ENCODE peak calls at places on chromosomes 11 and 22, in six cellular contexts. One of them, this sample, is unnamed.

GRCh38 chr22:47448231-47449035 is 686.0 kb downstream of the TBC1D22A start:
- DNase-seq in neural progenitor cell: no peak
- DNase-seq in brain microvascular endothelial cell: no peak
- DNase-seq in CD4-positive, alpha-beta T cell: no peak
- DNase-seq in transverse colon: no peak
- DNase-seq in heart right ventricle: no peak
- DNase-seq in this sample: no peak

GRCh38 chr11:5705688-5706087 is 16.1 kb downstream of the TRIM22 start:
- DNase-seq in neural progenitor cell: no peak
- DNase-seq in brain microvascular endothelial cell: no peak
- DNase-seq in CD4-positive, alpha-beta T cell: no peak
- DNase-seq in transverse colon: no peak
- DNase-seq in heart right ventricle: no peak
- DNase-seq in this sample: no peak

GRCh38 chr11:197741-198235 is 4.9 kb downstream of the SCGB1C1 start:
- DNase-seq in neural progenitor cell: no peak
- DNase-seq in brain microvascular endothelial cell: no peak
- DNase-seq in CD4-positive, alpha-beta T cell: no peak
- DNase-seq in transverse colon: no peak
- DNase-seq in heart right ventricle: no peak
- DNase-seq in this sample: no peak

GRCh38 chr11:110797453-110797852 is 85.2 kb upstream of the ARHGAP20 start:
- DNase-seq in neural progenitor cell: no peak
- DNase-seq in brain microvascular endothelial cell: no peak
- DNase-seq in CD4-positive, alpha-beta T cell: no peak
- DNase-seq in transverse colon: peak; percentile 11
- DNase-seq in heart right ventricle: no peak
- DNase-seq in this sample: no peak

GRCh38 chr11:95684701-95685100 is 104.9 kb downstream of the FAM76B start:
- DNase-seq in neural progenitor cell: no peak
- DNase-seq in brain microvascular endothelial cell: no peak
- DNase-seq in CD4-positive, alpha-beta T cell: no peak
- DNase-seq in transverse colon: no peak
- DNase-seq in heart right ventricle: no peak
- DNase-seq in this sample: no peak

GRCh38 chr22:49209452-49210195 is 618.0 kb downstream of the BRD1 start:
- DNase-seq in neural progenitor cell: no peak
- DNase-seq in brain microvascular endothelial cell: no peak
- DNase-seq in CD4-positive, alpha-beta T cell: no peak
- DNase-seq in transverse colon: no peak
- DNase-seq in heart right ventricle: no peak
- DNase-seq in this sample: no peak

GRCh38 chr11:69382131-69383128 is 88.5 kb downstream of the MYEOV start:
- DNase-seq in neural progenitor cell: no peak
- DNase-seq in brain microvascular endothelial cell: no peak
- DNase-seq in CD4-positive, alpha-beta T cell: no peak
- DNase-seq in transverse colon: peak; percentile 32
- DNase-seq in heart right ventricle: peak; percentile 42
- DNase-seq in this sample: peak; percentile 63

GRCh38 chr11:114377612-114378267 is 22.6 kb downstream of the C11orf71 start:
- DNase-seq in neural progenitor cell: no peak
- DNase-seq in brain microvascular endothelial cell: peak; percentile 41
- DNase-seq in CD4-positive, alpha-beta T cell: no peak
- DNase-seq in transverse colon: no peak
- DNase-seq in heart right ventricle: no peak
- DNase-seq in this sample: no peak

GRCh38 chr11:77695417-77695816 is 57.8 kb upstream of the CLNS1A start:
- DNase-seq in neural progenitor cell: no peak
- DNase-seq in brain microvascular endothelial cell: no peak
- DNase-seq in CD4-positive, alpha-beta T cell: no peak
- DNase-seq in transverse colon: no peak
- DNase-seq in heart right ventricle: no peak
- DNase-seq in this sample: no peak

GRCh38 chr11:68689737-68690625 is 5.6 kb downstream of the GAL start:
- DNase-seq in neural progenitor cell: no peak
- DNase-seq in brain microvascular endothelial cell: no peak
- DNase-seq in CD4-positive, alpha-beta T cell: no peak
- DNase-seq in transverse colon: no peak
- DNase-seq in heart right ventricle: no peak
- DNase-seq in this sample: no peak

GRCh38 chr11:115279831-115280761 is 224.1 kb downstream of the CADM1 start:
- DNase-seq in neural progenitor cell: no peak
- DNase-seq in brain microvascular endothelial cell: no peak
- DNase-seq in CD4-positive, alpha-beta T cell: no peak
- DNase-seq in transverse colon: no peak
- DNase-seq in heart right ventricle: no peak
- DNase-seq in this sample: no peak

GRCh38 chr22:22452996-22453686 is 55.4 kb downstream of the ZNF280B start:
- DNase-seq in neural progenitor cell: no peak
- DNase-seq in brain microvascular endothelial cell: no peak
- DNase-seq in CD4-positive, alpha-beta T cell: no peak
- DNase-seq in transverse colon: no peak
- DNase-seq in heart right ventricle: no peak
- DNase-seq in this sample: no peak
- H3K27me3 ChIP-seq in neural progenitor cell: peaks cover 100% of the 10 kb centered on the region
- H3K27me3 ChIP-seq in brain microvascular endothelial cell: peaks cover 14% of the 10 kb centered on the region
- H3K27me3 ChIP-seq in CD4-positive, alpha-beta T cell: peaks cover 16% of the 10 kb centered on the region
- H3K27me3 ChIP-seq in transverse colon: peaks cover 24% of the 10 kb centered on the region
- H3K27me3 ChIP-seq in heart right ventricle: peaks cover 68% of the 10 kb centered on the region
- H3K27me3 ChIP-seq in this sample: no peaks in the 10 kb centered on the region

GRCh38 chr11:123132881-123133280 is 62.2 kb downstream of the CLMP start:
- DNase-seq in neural progenitor cell: no peak
- DNase-seq in brain microvascular endothelial cell: no peak
- DNase-seq in CD4-positive, alpha-beta T cell: no peak
- DNase-seq in transverse colon: no peak
- DNase-seq in heart right ventricle: no peak
- DNase-seq in this sample: no peak

GRCh38 chr11:123139206-123139605 is 55.8 kb downstream of the CLMP start:
- DNase-seq in neural progenitor cell: no peak
- DNase-seq in brain microvascular endothelial cell: no peak
- DNase-seq in CD4-positive, alpha-beta T cell: no peak
- DNase-seq in transverse colon: no peak
- DNase-seq in heart right ventricle: no peak
- DNase-seq in this sample: no peak

GRCh38 chr11:123143476-123143875 is 51.6 kb downstream of the CLMP start:
- DNase-seq in neural progenitor cell: no peak
- DNase-seq in brain microvascular endothelial cell: no peak
- DNase-seq in CD4-positive, alpha-beta T cell: no peak
- DNase-seq in transverse colon: no peak
- DNase-seq in heart right ventricle: no peak
- DNase-seq in this sample: no peak

GRCh38 chr11:123135863-123136446 is 59.1 kb downstream of the CLMP start:
- DNase-seq in neural progenitor cell: no peak
- DNase-seq in brain microvascular endothelial cell: no peak
- DNase-seq in CD4-positive, alpha-beta T cell: no peak
- DNase-seq in transverse colon: no peak
- DNase-seq in heart right ventricle: peak; percentile 18
- DNase-seq in this sample: no peak

GRCh38 chr11:123137496-123138270 is 57.4 kb downstream of the CLMP start:
- DNase-seq in neural progenitor cell: peak; percentile 75
- DNase-seq in brain microvascular endothelial cell: peak; percentile 46
- DNase-seq in CD4-positive, alpha-beta T cell: no peak
- DNase-seq in transverse colon: peak; percentile 54
- DNase-seq in heart right ventricle: peak; percentile 79
- DNase-seq in this sample: peak; percentile 94
- TF ChIP-seq CTCF in neural progenitor cell: no peak
- TF ChIP-seq CTCF in brain microvascular endothelial cell: peak; percentile 54
- TF ChIP-seq CTCF in CD4-positive, alpha-beta T cell: no peak
- TF ChIP-seq CTCF in transverse colon: no peak
- TF ChIP-seq CTCF in heart right ventricle: no peak
- TF ChIP-seq CTCF in this sample: no peak

GRCh38 chr11:63523151-63523550 is 13.5 kb upstream of the PLAAT4 start:
- DNase-seq in neural progenitor cell: no peak
- DNase-seq in brain microvascular endothelial cell: no peak
- DNase-seq in CD4-positive, alpha-beta T cell: no peak
- DNase-seq in transverse colon: no peak
- DNase-seq in heart right ventricle: no peak
- DNase-seq in this sample: no peak
- H3K27me3 ChIP-seq in neural progenitor cell: peaks cover 6% of the 10 kb centered on the region
- H3K27me3 ChIP-seq in brain microvascular endothelial cell: no peaks in the 10 kb centered on the region
- H3K27me3 ChIP-seq in CD4-positive, alpha-beta T cell: no peaks in the 10 kb centered on the region
- H3K27me3 ChIP-seq in transverse colon: no peaks in the 10 kb centered on the region
- H3K27me3 ChIP-seq in heart right ventricle: peaks cover 6% of the 10 kb centered on the region
- H3K27me3 ChIP-seq in this sample: no peaks in the 10 kb centered on the region

DNA sequence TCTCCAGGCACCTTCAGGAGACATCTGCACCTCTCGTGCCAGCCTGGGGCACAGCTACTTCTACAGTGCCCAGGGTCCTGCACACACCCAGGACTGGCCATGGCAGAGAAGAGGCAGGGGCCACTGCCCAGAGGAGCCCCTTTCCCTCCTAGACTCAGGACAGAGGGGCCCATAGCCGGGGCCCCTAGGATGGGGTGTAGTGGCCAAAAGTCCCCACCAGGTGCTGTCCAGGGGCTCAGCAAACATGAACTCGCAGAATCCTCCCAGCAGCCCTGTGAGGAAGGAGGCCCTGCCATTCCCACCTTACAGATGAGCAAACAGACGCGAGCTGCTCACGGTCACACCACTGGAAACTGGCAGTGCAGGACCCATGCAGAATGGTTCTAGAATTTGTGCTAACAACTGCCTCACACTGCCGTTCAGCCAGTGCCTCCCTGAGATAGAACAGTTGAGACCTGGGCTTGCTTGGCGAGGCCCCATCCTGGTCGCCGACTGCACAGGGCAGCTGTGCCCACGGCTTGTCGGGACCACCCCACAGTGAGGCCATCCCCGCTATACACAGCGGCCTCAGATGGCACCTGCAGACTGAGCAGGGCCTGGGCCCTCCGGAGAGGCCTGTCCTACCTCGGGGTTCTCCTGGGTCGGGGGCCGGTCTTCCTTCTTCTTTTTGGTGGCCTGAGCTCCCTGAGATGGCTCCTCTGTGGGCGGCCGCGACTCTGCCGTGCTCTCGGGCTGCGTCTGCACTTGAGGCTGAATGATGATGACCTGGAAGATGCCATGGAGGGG is 96.4 kb downstream of the PHF21B start:
- DNase-seq in neural progenitor cell: no peak
- DNase-seq in brain microvascular endothelial cell: no peak
- DNase-seq in CD4-positive, alpha-beta T cell: no peak
- DNase-seq in transverse colon: no peak
- DNase-seq in heart right ventricle: no peak
- DNase-seq in this sample: no peak
- TF ChIP-seq CTCF in neural progenitor cell: no peak
- TF ChIP-seq CTCF in brain microvascular endothelial cell: no peak
- TF ChIP-seq CTCF in CD4-positive, alpha-beta T cell: no peak
- TF ChIP-seq CTCF in transverse colon: no peak
- TF ChIP-seq CTCF in heart right ventricle: no peak
- TF ChIP-seq CTCF in this sample: no peak

GRCh38 chr11:119800619-119801018 is 71.6 kb upstream of the NECTIN1 start:
- DNase-seq in neural progenitor cell: no peak
- DNase-seq in brain microvascular endothelial cell: no peak
- DNase-seq in CD4-positive, alpha-beta T cell: no peak
- DNase-seq in transverse colon: no peak
- DNase-seq in heart right ventricle: no peak
- DNase-seq in this sample: no peak
- H3K27me3 ChIP-seq in neural progenitor cell: no peaks in the 10 kb centered on the region
- H3K27me3 ChIP-seq in brain microvascular endothelial cell: no peaks in the 10 kb centered on the region
- H3K27me3 ChIP-seq in CD4-positive, alpha-beta T cell: no peaks in the 10 kb centered on the region
- H3K27me3 ChIP-seq in transverse colon: no peaks in the 10 kb centered on the region
- H3K27me3 ChIP-seq in heart right ventricle: peaks cover 4% of the 10 kb centered on the region
- H3K27me3 ChIP-seq in this sample: no peaks in the 10 kb centered on the region

GRCh38 chr22:20254975-20255946 is 12.9 kb downstream of the RTN4R start:
- DNase-seq in neural progenitor cell: no peak
- DNase-seq in brain microvascular endothelial cell: no peak
- DNase-seq in CD4-positive, alpha-beta T cell: no peak
- DNase-seq in transverse colon: no peak
- DNase-seq in heart right ventricle: no peak
- DNase-seq in this sample: no peak

GRCh38 chr22:20253161-20253560 is 15.0 kb downstream of the RTN4R start:
- DNase-seq in neural progenitor cell: no peak
- DNase-seq in brain microvascular endothelial cell: no peak
- DNase-seq in CD4-positive, alpha-beta T cell: no peak
- DNase-seq in transverse colon: no peak
- DNase-seq in heart right ventricle: no peak
- DNase-seq in this sample: no peak

GRCh38 chr22:20249797-20250354 is 18.2 kb downstream of the RTN4R start:
- DNase-seq in neural progenitor cell: no peak
- DNase-seq in brain microvascular endothelial cell: no peak
- DNase-seq in CD4-positive, alpha-beta T cell: no peak
- DNase-seq in transverse colon: no peak
- DNase-seq in heart right ventricle: no peak
- DNase-seq in this sample: no peak

GRCh38 chr22:20251491-20251890 is 16.6 kb downstream of the RTN4R start:
- DNase-seq in neural progenitor cell: no peak
- DNase-seq in brain microvascular endothelial cell: no peak
- DNase-seq in CD4-positive, alpha-beta T cell: no peak
- DNase-seq in transverse colon: no peak
- DNase-seq in heart right ventricle: no peak
- DNase-seq in this sample: no peak

DNA sequence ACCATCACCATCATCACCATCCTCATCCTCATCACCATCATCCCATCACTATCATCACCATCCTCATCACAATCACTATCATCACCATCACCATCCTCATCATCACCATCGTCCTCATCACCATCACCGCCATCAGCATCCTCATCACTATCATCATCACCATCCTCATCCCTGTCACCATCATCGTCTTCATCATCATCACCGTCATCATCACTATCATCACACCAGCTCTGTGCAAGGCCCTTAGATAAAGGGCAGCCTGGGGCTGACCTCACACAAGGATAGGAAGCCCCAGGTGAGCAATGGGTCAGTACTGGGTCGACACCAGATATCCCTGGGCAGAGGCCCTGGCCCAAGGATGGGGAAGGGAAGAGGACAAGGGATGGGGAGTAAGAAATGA is 16.1 kb downstream of the RTN4R start:
- DNase-seq in neural progenitor cell: no peak
- DNase-seq in brain microvascular endothelial cell: no peak
- DNase-seq in CD4-positive, alpha-beta T cell: no peak
- DNase-seq in transverse colon: no peak
- DNase-seq in heart right ventricle: no peak
- DNase-seq in this sample: no peak
- TF ChIP-seq CTCF in neural progenitor cell: no peak
- TF ChIP-seq CTCF in brain microvascular endothelial cell: no peak
- TF ChIP-seq CTCF in CD4-positive, alpha-beta T cell: no peak
- TF ChIP-seq CTCF in transverse colon: no peak
- TF ChIP-seq CTCF in heart right ventricle: no peak
- TF ChIP-seq CTCF in this sample: no peak

DNA sequence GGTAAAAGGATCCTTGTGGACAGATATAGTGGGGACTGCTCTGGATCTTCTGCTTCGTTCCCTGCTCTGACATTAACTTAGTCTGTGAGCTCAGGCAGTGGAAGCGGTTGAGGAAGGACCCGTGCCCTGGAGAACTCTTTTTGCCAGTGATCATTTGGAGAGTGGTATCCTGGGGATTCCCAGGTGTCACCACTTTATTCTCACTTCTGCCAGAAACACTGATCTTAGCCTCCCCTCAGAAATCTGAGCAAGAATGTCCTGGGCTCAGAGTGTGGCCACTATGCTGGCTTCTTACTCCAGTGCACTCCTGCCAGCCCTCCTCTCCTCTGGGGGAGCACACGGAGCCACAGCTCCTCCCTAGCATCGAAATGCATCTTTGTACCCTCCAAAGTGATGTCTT is 7.6 kb upstream of the PHOX2A start:
- DNase-seq in neural progenitor cell: no peak
- DNase-seq in brain microvascular endothelial cell: no peak
- DNase-seq in CD4-positive, alpha-beta T cell: no peak
- DNase-seq in transverse colon: no peak
- DNase-seq in heart right ventricle: no peak
- DNase-seq in this sample: no peak
- H3K27me3 ChIP-seq in neural progenitor cell: peaks cover 29% of the 10 kb centered on the region
- H3K27me3 ChIP-seq in brain microvascular endothelial cell: peaks cover 12% of the 10 kb centered on the region
- H3K27me3 ChIP-seq in CD4-positive, alpha-beta T cell: peaks cover 25% of the 10 kb centered on the region
- H3K27me3 ChIP-seq in transverse colon: peaks cover 33% of the 10 kb centered on the region
- H3K27me3 ChIP-seq in heart right ventricle: peaks cover 54% of the 10 kb centered on the region
- H3K27me3 ChIP-seq in this sample: no peaks in the 10 kb centered on the region

GRCh38 chr11:120575461-120575860 is 63.9 kb downstream of the GRIK4 start:
- DNase-seq in neural progenitor cell: no peak
- DNase-seq in brain microvascular endothelial cell: no peak
- DNase-seq in CD4-positive, alpha-beta T cell: no peak
- DNase-seq in transverse colon: no peak
- DNase-seq in heart right ventricle: no peak
- DNase-seq in this sample: no peak
- TF ChIP-seq CTCF in neural progenitor cell: no peak
- TF ChIP-seq CTCF in brain microvascular endothelial cell: no peak
- TF ChIP-seq CTCF in CD4-positive, alpha-beta T cell: no peak
- TF ChIP-seq CTCF in transverse colon: no peak
- TF ChIP-seq CTCF in heart right ventricle: no peak
- TF ChIP-seq CTCF in this sample: no peak